ENCODE peak calls at places on chromosome 16, in six cellular contexts. Y, G, K, D, M and T are unnamed samples. For H3K36me3, the result is how much of the 10 kb centered on the place peaks cover.

GRCh38 chr16:3780570-3780969 is 63.2 kb upstream of the TRAP1 start:
- DNase-seq in Y (peak), G (no peak), K (no peak), D (peak), M (no peak), T (no peak)

GRCh38 chr16:17106243-17106791 is 364.4 kb downstream of the XYLT1 start:
- DNase-seq in Y (peak), G (peak), K (no peak), D (no peak), M (peak), T (peak)

GRCh38 chr16:28867241-28867640 is 3.6 kb downstream of the SH2B1 start:
- DNase-seq in Y (no peak), G (no peak), K (no peak), D (no peak), M (no peak), T (no peak)

GRCh38 chr16:56625140-56625942 is at the start of gene MT1E:
- DNase-seq in Y (peak), G (peak), K (peak), D (no peak), M (no peak), T (no peak)

GRCh38 chr16:69880640-69881133 is 70.4 kb upstream of the CLEC18A start:
- DNase-seq in Y (no peak), G (no peak), K (peak), D (no peak), M (no peak), T (no peak)

GRCh38 chr16:79192904-79193303 is 407.6 kb downstream of the MAF start:
- DNase-seq in Y (no peak), G (no peak), K (no peak), D (no peak), M (no peak), T (no peak)

GRCh38 chr16:67571981-67572431 is 9.7 kb downstream of the CTCF start:
- DNase-seq in Y (no peak), G (no peak), K (no peak), D (no peak), M (no peak), T (no peak)

GRCh38 chr16:48347980-48348379 is 37.2 kb downstream of the SIAH1 start:
- DNase-seq in Y (no peak), G (no peak), K (no peak), D (no peak), M (no peak), T (no peak)

GRCh38 chr16:847681-848445 is 47.3 kb upstream of the GNG13 start:
- DNase-seq in Y (no peak), G (no peak), K (peak), D (no peak), M (no peak), T (no peak)

GRCh38 chr16:56382901-56383355 is 42.4 kb downstream of the AMFR start:
- DNase-seq in Y (no peak), G (no peak), K (no peak), D (no peak), M (no peak), T (no peak)

GRCh38 chr16:58236231-58236690 is 38.4 kb upstream of the CSNK2A2 start:
- DNase-seq in Y (peak), G (peak), K (peak), D (peak), M (peak), T (peak)

GRCh38 chr16:86787538-86787937 is 209.2 kb downstream of the FOXL1 start:
- DNase-seq in Y (no peak), G (no peak), K (no peak), D (no peak), M (no peak), T (no peak)

GRCh38 chr16:22217890-22218730 is 12.0 kb downstream of the EEF2K start:
- DNase-seq in Y (no peak), G (no peak), K (no peak), D (peak), M (no peak), T (peak)

GRCh38 chr16:88084881-88085280 is 133.6 kb downstream of the BANP start:
- DNase-seq in Y (no peak), G (no peak), K (peak), D (no peak), M (no peak), T (no peak)

GRCh38 chr16:2795714-2796143 is 2.5 kb upstream of the PRSS41 start:
- DNase-seq in Y (no peak), G (no peak), K (no peak), D (no peak), M (no peak), T (no peak)

GRCh38 chr16:89917773-89918452 is 749 bp upstream of the MC1R start:
- DNase-seq in Y (peak), G (peak), K (peak), D (peak), M (no peak), T (peak)

GRCh38 chr16:68380676-68381362 is 67.5 kb downstream of the SMPD3 start:
- DNase-seq in Y (no peak), G (no peak), K (no peak), D (no peak), M (no peak), T (no peak)

GRCh38 chr16:81401035-81401950 is 43.3 kb upstream of the CMIP start:
- DNase-seq in Y (no peak), G (no peak), K (peak), D (no peak), M (no peak), T (no peak)

GRCh38 chr16:65658339-65659275 is 536.7 kb upstream of the CDH11 start:
- DNase-seq in Y (no peak), G (no peak), K (no peak), D (no peak), M (no peak), T (no peak)

GRCh38 chr16:57535680-57536305 is 578 bp downstream of the CCDC102A start:
- DNase-seq in Y (peak), G (peak), K (peak), D (peak), M (peak), T (peak)

GRCh38 chr16:78310990-78311561 is 211.6 kb downstream of the WWOX start:
- DNase-seq in Y (no peak), G (peak), K (no peak), D (no peak), M (peak), T (no peak)

GRCh38 chr16:46932802-46933201 is 40.7 kb downstream of the DNAJA2 start:
- DNase-seq in Y (no peak), G (no peak), K (no peak), D (peak), M (no peak), T (peak)

GRCh38 chr16:69754469-69755310 is at the start of gene NOB1:
- DNase-seq in Y (peak), G (peak), K (peak), D (peak), M (peak), T (peak)

GRCh38 chr16:66891360-66891759 is 11.0 kb downstream of the PDP2 start:
- DNase-seq in Y (no peak), G (no peak), K (no peak), D (no peak), M (no peak), T (no peak)

GRCh38 chr16:88642881-88643545 is 4.6 kb downstream of the IL17C start:
- DNase-seq in Y (no peak), G (no peak), K (no peak), D (no peak), M (no peak), T (no peak)

GRCh38 chr16:56980792-56981724 is 8.3 kb upstream of the NLRC5 start:
- DNase-seq in Y (no peak), G (peak), K (no peak), D (peak), M (no peak), T (no peak)

GRCh38 chr16:89912627-89913026 is 6.0 kb upstream of the MC1R start:
- DNase-seq in Y (no peak), G (no peak), K (no peak), D (no peak), M (no peak), T (no peak)

GRCh38 chr16:18983565-18984424 is at the start of gene TMC7:
- DNase-seq in Y (peak), G (peak), K (peak), D (no peak), M (peak), T (peak)

GRCh38 chr16:49278944-49279725 is 2.5 kb downstream of the CBLN1 start:
- DNase-seq in Y (no peak), G (peak), K (no peak), D (no peak), M (no peak), T (no peak)

GRCh38 chr16:75491876-75492275 is 3.4 kb downstream of the CHST6 start:
- DNase-seq in Y (peak), G (peak), K (peak), D (peak), M (no peak), T (no peak)

GRCh38 chr16:56400458-56400857 is 24.9 kb downstream of the AMFR start:
- DNase-seq in Y (no peak), G (no peak), K (no peak), D (no peak), M (no peak), T (no peak)

GRCh38 chr16:28986492-28986891 is 1.6 kb downstream of the LAT start:
- DNase-seq in Y (no peak), G (no peak), K (no peak), D (no peak), M (no peak), T (no peak)

GRCh38 chr16:85607796-85608514 is 5.2 kb upstream of the GSE1 start:
- DNase-seq in Y (no peak), G (no peak), K (no peak), D (peak), M (no peak), T (no peak)
- H3K4me3 ChIP-seq in Y (no peak), G (peak), K (no peak), D (peak), M (peak), T (no peak)

GRCh38 chr16:84988328-84989080 is 22.8 kb downstream of the ZDHHC7 start:
- DNase-seq in Y (no peak), G (no peak), K (no peak), D (no peak), M (no peak), T (no peak)

GRCh38 chr16:84986879-84987278 is 24.5 kb downstream of the ZDHHC7 start:
- DNase-seq in Y (no peak), G (no peak), K (no peak), D (no peak), M (no peak), T (no peak)

GRCh38 chr16:84990782-84991181 is 20.6 kb downstream of the ZDHHC7 start:
- DNase-seq in Y (no peak), G (no peak), K (no peak), D (no peak), M (no peak), T (no peak)

GRCh38 chr16:84992700-84993075 is 18.6 kb downstream of the ZDHHC7 start:
- DNase-seq in Y (no peak), G (no peak), K (no peak), D (no peak), M (no peak), T (no peak)

GRCh38 chr16:84989791-84990620 is 21.3 kb downstream of the ZDHHC7 start:
- DNase-seq in Y (no peak), G (no peak), K (no peak), D (no peak), M (no peak), T (no peak)
- H3K36me3 ChIP-seq in Y (under half), G (under half), K (under half), D (half or more), M (under half), T (under half)

GRCh38 chr16:30562021-30562420 is 3.8 kb upstream of the ZNF764 start:
- DNase-seq in Y (no peak), G (no peak), K (no peak), D (no peak), M (no peak), T (no peak)
- H3K4me3 ChIP-seq in Y (no peak), G (no peak), K (no peak), D (no peak), M (no peak), T (no peak)

GRCh38 chr16:14041164-14041563 is 30.0 kb upstream of the MRTFB start:
- DNase-seq in Y (no peak), G (no peak), K (no peak), D (no peak), M (no peak), T (no peak)

GRCh38 chr16:14043278-14043677 is 27.8 kb upstream of the MRTFB start:
- DNase-seq in Y (no peak), G (no peak), K (no peak), D (no peak), M (no peak), T (no peak)

GRCh38 chr16:14043793-14044192 is 27.3 kb upstream of the MRTFB start:
- DNase-seq in Y (no peak), G (no peak), K (no peak), D (no peak), M (no peak), T (no peak)

GRCh38 chr16:14037960-14038359 is 33.2 kb upstream of the MRTFB start:
- DNase-seq in Y (no peak), G (no peak), K (no peak), D (no peak), M (no peak), T (no peak)

GRCh38 chr16:14042706-14043105 is 28.4 kb upstream of the MRTFB start:
- DNase-seq in Y (no peak), G (peak), K (no peak), D (no peak), M (no peak), T (no peak)
- H3K36me3 ChIP-seq in Y (under half), G (under half), K (under half), D (under half), M (under half), T (under half)

DNA sequence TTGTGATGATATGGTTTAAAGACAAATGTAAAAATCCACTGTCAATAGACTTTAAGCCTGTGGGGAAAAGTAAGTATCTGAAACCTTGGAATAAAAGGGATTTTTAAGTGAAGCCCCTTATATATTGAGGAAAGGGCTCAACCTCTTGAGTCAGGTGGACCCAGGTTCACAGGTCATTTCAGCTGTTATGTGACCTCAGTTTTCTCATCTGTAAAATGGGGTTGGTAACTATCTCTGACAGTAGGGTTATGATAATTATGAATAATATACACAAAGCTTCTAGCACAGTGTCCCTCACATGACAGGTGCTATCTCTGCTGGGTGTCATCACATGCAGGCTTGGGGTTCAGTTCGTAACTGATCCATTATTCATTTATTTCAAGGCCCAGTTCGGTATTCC is 57.0 kb downstream of the USP10 start:
- DNase-seq in Y (no peak), G (no peak), K (no peak), D (no peak), M (no peak), T (no peak)
- H3K4me3 ChIP-seq in Y (no peak), G (no peak), K (no peak), D (no peak), M (no peak), T (no peak)

GRCh38 chr16:30006095-30006473 is 4.7 kb downstream of the DOC2A start:
- DNase-seq in Y (no peak), G (no peak), K (no peak), D (no peak), M (no peak), T (no peak)

GRCh38 chr16:30005341-30006094 is 5.3 kb downstream of the DOC2A start:
- DNase-seq in Y (peak), G (peak), K (peak), D (peak), M (no peak), T (no peak)

GRCh38 chr16:30006659-30007377 is 4.0 kb downstream of the DOC2A start:
- DNase-seq in Y (no peak), G (no peak), K (no peak), D (no peak), M (no peak), T (no peak)

GRCh38 chr16:30009085-30009862 is 1.6 kb downstream of the DOC2A start:
- DNase-seq in Y (no peak), G (no peak), K (no peak), D (no peak), M (no peak), T (no peak)

GRCh38 chr16:30007378-30007895 is 3.4 kb downstream of the DOC2A start:
- DNase-seq in Y (no peak), G (no peak), K (no peak), D (no peak), M (no peak), T (no peak)
- H3K36me3 ChIP-seq in Y (under half), G (under half), K (under half), D (under half), M (under half), T (under half)

DNA sequence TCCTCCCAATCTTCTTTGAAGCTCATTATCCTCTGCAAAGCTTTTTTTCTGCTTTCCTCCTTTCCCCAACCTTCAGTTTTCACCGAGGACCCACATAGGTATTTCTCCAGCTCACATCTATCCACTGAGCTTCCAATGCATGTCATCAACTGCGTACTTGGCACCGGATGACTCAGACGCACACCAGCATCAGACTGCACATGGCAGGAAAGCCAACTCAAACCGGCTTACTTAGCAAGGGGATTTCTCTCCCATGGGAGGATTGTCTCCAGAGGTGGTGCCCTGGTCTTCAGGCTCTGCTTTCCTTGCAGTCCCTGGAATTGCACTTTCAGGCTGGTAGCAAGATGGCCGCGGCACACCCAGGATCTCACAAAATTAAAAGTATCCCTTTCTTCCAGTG is 1.7 kb upstream of the AKTIP start:
- DNase-seq in Y (no peak), G (no peak), K (no peak), D (no peak), M (no peak), T (no peak)
- H3K4me3 ChIP-seq in Y (no peak), G (no peak), K (no peak), D (peak), M (peak), T (peak)

DNA sequence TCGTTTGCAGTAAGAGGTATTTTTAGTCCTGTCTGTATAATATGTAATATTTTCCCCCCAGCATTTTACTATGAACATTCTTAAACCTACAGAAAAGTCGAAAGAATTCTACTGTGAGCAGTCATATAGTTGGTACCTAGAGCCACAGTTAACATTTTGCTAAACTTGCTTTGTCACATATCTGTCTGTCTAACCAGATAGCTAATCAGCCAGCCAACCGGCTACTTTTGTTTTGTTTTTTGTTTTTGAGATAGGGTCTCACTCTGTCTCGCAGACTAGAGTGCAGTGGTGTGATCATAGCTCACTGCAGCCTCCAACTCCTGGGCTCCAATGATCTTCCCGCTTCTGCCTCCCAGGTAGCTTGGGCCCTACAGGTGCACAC is 73.3 kb downstream of the ABCC1 start:
- DNase-seq in Y (no peak), G (no peak), K (no peak), D (no peak), M (no peak), T (no peak)
- H3K36me3 ChIP-seq in Y (under half), G (under half), K (under half), D (half or more), M (under half), T (under half)